ENCODE peak calls at places on chromosomes 2 and 18, in six cellular contexts. Y is stomach; H is aorta; C is activated naive CD4-positive, alpha-beta T cell treated with Interleukin-2 at 50 U/mL for 16 hours; Z is HT-29; S is GM20000. Q is an unnamed sample.

GRCh38 chr2:237474931-237475703 is 11.9 kb upstream of the MLPH start:
- DNase-seq in C (peak; percentile 79), S (peak; percentile 94), Z (peak; percentile 70), H (peak; percentile 86), Y (peak; percentile 88), Q (peak; percentile 63)

GRCh38 chr2:44016282-44016681 is 20.5 kb upstream of the LRPPRC start:
- DNase-seq in C (peak; percentile 20), S (peak; percentile 24), Z (peak; percentile 34), Y (peak; percentile 43), H (peak; percentile 62), Q (no peak)

GRCh38 chr18:26867471-26867870 is 2.0 kb upstream of the AQP4 start:
- DNase-seq in C (no peak), H (no peak), Z (no peak), S (no peak), Y (no peak), Q (peak; percentile 63)

GRCh38 chr18:12652861-12653401 is 5.0 kb downstream of the SPIRE1 start:
- DNase-seq in C (no peak), Z (no peak), S (no peak), Y (no peak), H (no peak), Q (no peak)

GRCh38 chr2:69955029-69955428 is 6.4 kb downstream of the ASPRV1 start:
- DNase-seq in S (no peak), Y (no peak), H (no peak), C (no peak), Z (peak; percentile 62), Q (no peak)

GRCh38 chr2:96625571-96626552 is 12.2 kb downstream of the KANSL3 start:
- DNase-seq in Z (no peak), Y (no peak), S (no peak), H (no peak), C (no peak), Q (no peak)

GRCh38 chr2:155633060-155633839 is 699.3 kb downstream of the NR4A2 start:
- DNase-seq in C (no peak), S (no peak), Y (no peak), Z (no peak), H (no peak), Q (no peak)

GRCh38 chr18:59451073-59451472 is 92.0 kb upstream of the LMAN1 start:
- DNase-seq in H (no peak), C (no peak), S (no peak), Z (no peak), Y (no peak), Q (no peak)

GRCh38 chr2:30759481-30759880 is 47.8 kb downstream of the CAPN13 start:
- DNase-seq in C (no peak), S (no peak), H (no peak), Y (no peak), Z (no peak), Q (no peak)

GRCh38 chr18:42275949-42276730 is 321.1 kb downstream of the PIK3C3 start:
- DNase-seq in Y (no peak), C (no peak), S (no peak), H (no peak), Z (no peak), Q (no peak)

GRCh38 chr2:65397122-65397521 is 35.3 kb downstream of the SPRED2 start:
- DNase-seq in H (no peak), Z (no peak), S (no peak), Y (no peak), C (peak; percentile 24), Q (no peak)

GRCh38 chr2:71299507-71299906 is 32.1 kb upstream of the ZNF638 start:
- DNase-seq in S (peak; percentile 33), C (no peak), Y (no peak), H (no peak), Z (peak; percentile 67), Q (no peak)

GRCh38 chr2:190408538-190409271 is 550 bp downstream of the MFSD6 start:
- DNase-seq in Y (peak; percentile 70), Z (peak; percentile 77), C (peak; percentile 73), S (peak; percentile 85), H (peak; percentile 65), Q (peak; percentile 86)

GRCh38 chr2:96205888-96206287 is 2.7 kb downstream of the STARD7 start:
- DNase-seq in S (no peak), Z (no peak), H (no peak), C (no peak), Y (no peak), Q (no peak)

GRCh38 chr2:171703574-171704347 is 16.5 kb downstream of the DYNC1I2 start:
- DNase-seq in Y (no peak), Z (peak; percentile 33), C (no peak), S (peak; percentile 32), H (no peak), Q (no peak)